ENCODE peak calls at places on chromosome 2, in eight cellular contexts. One of them, this sample, is unnamed. For H3K9me3, the result is how much of the 10 kb centered on the place peaks cover.

GRCh38 chr2:197705912-197706838 is 1.0 kb downstream of the MARS2 start:
- DNase-seq in mesenchymal stem cell: peak
- DNase-seq in vagina: no peak
- DNase-seq in fibroblast of lung: peak
- DNase-seq in aorta: peak
- DNase-seq in CD8-positive, alpha-beta T cell: peak
- DNase-seq in heart left ventricle: no peak
- DNase-seq in GM23248: peak
- DNase-seq in this sample: peak

GRCh38 chr2:111135237-111135909 is 14.7 kb downstream of the BCL2L11 start:
- DNase-seq in mesenchymal stem cell: no peak
- DNase-seq in vagina: no peak
- DNase-seq in fibroblast of lung: no peak
- DNase-seq in aorta: no peak
- DNase-seq in CD8-positive, alpha-beta T cell: no peak
- DNase-seq in heart left ventricle: no peak
- DNase-seq in GM23248: no peak
- DNase-seq in this sample: no peak

GRCh38 chr2:70553584-70554337 is at the start of gene TGFA:
- DNase-seq in mesenchymal stem cell: peak
- DNase-seq in vagina: no peak
- DNase-seq in fibroblast of lung: peak
- DNase-seq in aorta: peak
- DNase-seq in CD8-positive, alpha-beta T cell: peak
- DNase-seq in heart left ventricle: peak
- DNase-seq in GM23248: peak
- DNase-seq in this sample: peak

GRCh38 chr2:9753276-9753600 is 90.0 kb upstream of the TAF1B start:
- DNase-seq in mesenchymal stem cell: peak
- DNase-seq in vagina: no peak
- DNase-seq in fibroblast of lung: peak
- DNase-seq in aorta: peak
- DNase-seq in CD8-positive, alpha-beta T cell: no peak
- DNase-seq in heart left ventricle: peak
- DNase-seq in GM23248: peak
- DNase-seq in this sample: peak

GRCh38 chr2:110812726-110813645 is 80.6 kb downstream of the ACOXL start:
- DNase-seq in mesenchymal stem cell: no peak
- DNase-seq in vagina: no peak
- DNase-seq in fibroblast of lung: no peak
- DNase-seq in aorta: no peak
- DNase-seq in CD8-positive, alpha-beta T cell: no peak
- DNase-seq in heart left ventricle: no peak
- DNase-seq in GM23248: no peak
- DNase-seq in this sample: no peak

GRCh38 chr2:112793449-112793978 is 9.2 kb upstream of the IL1A start:
- DNase-seq in mesenchymal stem cell: peak
- DNase-seq in vagina: no peak
- DNase-seq in fibroblast of lung: peak
- DNase-seq in aorta: no peak
- DNase-seq in CD8-positive, alpha-beta T cell: no peak
- DNase-seq in heart left ventricle: no peak
- DNase-seq in GM23248: peak
- DNase-seq in this sample: no peak

GRCh38 chr2:69345434-69345833 is 41.6 kb downstream of the GFPT1 start:
- DNase-seq in mesenchymal stem cell: no peak
- DNase-seq in vagina: no peak
- DNase-seq in fibroblast of lung: no peak
- DNase-seq in aorta: no peak
- DNase-seq in CD8-positive, alpha-beta T cell: no peak
- DNase-seq in heart left ventricle: no peak
- DNase-seq in GM23248: peak
- DNase-seq in this sample: no peak

GRCh38 chr2:3423492-3424170 is 44.1 kb downstream of the TRAPPC12 start:
- DNase-seq in mesenchymal stem cell: peak
- DNase-seq in vagina: no peak
- DNase-seq in fibroblast of lung: peak
- DNase-seq in aorta: peak
- DNase-seq in CD8-positive, alpha-beta T cell: peak
- DNase-seq in heart left ventricle: peak
- DNase-seq in GM23248: peak
- DNase-seq in this sample: peak

GRCh38 chr2:22375094-22375493 is 1009.9 kb upstream of the KLHL29 start:
- DNase-seq in mesenchymal stem cell: no peak
- DNase-seq in vagina: no peak
- DNase-seq in fibroblast of lung: no peak
- DNase-seq in aorta: no peak
- DNase-seq in CD8-positive, alpha-beta T cell: no peak
- DNase-seq in heart left ventricle: no peak
- DNase-seq in GM23248: no peak
- DNase-seq in this sample: no peak

GRCh38 chr2:197159681-197160211 is 150.8 kb downstream of the ANKRD44 start:
- DNase-seq in mesenchymal stem cell: peak
- DNase-seq in vagina: no peak
- DNase-seq in fibroblast of lung: peak
- DNase-seq in aorta: no peak
- DNase-seq in CD8-positive, alpha-beta T cell: no peak
- DNase-seq in heart left ventricle: no peak
- DNase-seq in GM23248: peak
- DNase-seq in this sample: no peak

GRCh38 chr2:45823723-45824206 is 172.3 kb downstream of the PRKCE start:
- DNase-seq in mesenchymal stem cell: no peak
- DNase-seq in vagina: no peak
- DNase-seq in fibroblast of lung: no peak
- DNase-seq in aorta: peak
- DNase-seq in CD8-positive, alpha-beta T cell: no peak
- DNase-seq in heart left ventricle: peak
- DNase-seq in GM23248: peak
- DNase-seq in this sample: no peak

GRCh38 chr2:30756051-30756719 is 51.1 kb downstream of the CAPN13 start:
- DNase-seq in mesenchymal stem cell: peak
- DNase-seq in vagina: no peak
- DNase-seq in fibroblast of lung: no peak
- DNase-seq in aorta: no peak
- DNase-seq in CD8-positive, alpha-beta T cell: no peak
- DNase-seq in heart left ventricle: no peak
- DNase-seq in GM23248: peak
- DNase-seq in this sample: no peak

GRCh38 chr2:197168705-197169104 is 141.9 kb downstream of the ANKRD44 start:
- DNase-seq in mesenchymal stem cell: peak
- DNase-seq in vagina: no peak
- DNase-seq in fibroblast of lung: peak
- DNase-seq in aorta: peak
- DNase-seq in CD8-positive, alpha-beta T cell: peak
- DNase-seq in heart left ventricle: peak
- DNase-seq in GM23248: peak
- DNase-seq in this sample: peak

GRCh38 chr2:174717916-174718315 is 46.4 kb downstream of the CHRNA1 start:
- DNase-seq in mesenchymal stem cell: no peak
- DNase-seq in vagina: no peak
- DNase-seq in fibroblast of lung: peak
- DNase-seq in aorta: no peak
- DNase-seq in CD8-positive, alpha-beta T cell: peak
- DNase-seq in heart left ventricle: no peak
- DNase-seq in GM23248: no peak
- DNase-seq in this sample: no peak

GRCh38 chr2:85435986-85436835 is 17.7 kb downstream of the SH2D6 start:
- DNase-seq in mesenchymal stem cell: no peak
- DNase-seq in vagina: no peak
- DNase-seq in fibroblast of lung: no peak
- DNase-seq in aorta: no peak
- DNase-seq in CD8-positive, alpha-beta T cell: no peak
- DNase-seq in heart left ventricle: no peak
- DNase-seq in GM23248: no peak
- DNase-seq in this sample: no peak

GRCh38 chr2:132651115-132652099 is 18.6 kb downstream of the LYPD1 start:
- DNase-seq in mesenchymal stem cell: peak
- DNase-seq in vagina: no peak
- DNase-seq in fibroblast of lung: peak
- DNase-seq in aorta: no peak
- DNase-seq in CD8-positive, alpha-beta T cell: no peak
- DNase-seq in heart left ventricle: no peak
- DNase-seq in GM23248: peak
- DNase-seq in this sample: no peak

GRCh38 chr2:145692971-145693478 is 1173.1 kb upstream of the ZEB2 start:
- DNase-seq in mesenchymal stem cell: peak
- DNase-seq in vagina: no peak
- DNase-seq in fibroblast of lung: peak
- DNase-seq in aorta: no peak
- DNase-seq in CD8-positive, alpha-beta T cell: no peak
- DNase-seq in heart left ventricle: no peak
- DNase-seq in GM23248: peak
- DNase-seq in this sample: no peak

GRCh38 chr2:233354971-233355574 is 779 bp downstream of the DGKD start:
- DNase-seq in mesenchymal stem cell: peak
- DNase-seq in vagina: no peak
- DNase-seq in fibroblast of lung: peak
- DNase-seq in aorta: peak
- DNase-seq in CD8-positive, alpha-beta T cell: no peak
- DNase-seq in heart left ventricle: peak
- DNase-seq in GM23248: peak
- DNase-seq in this sample: peak

GRCh38 chr2:190452433-190452832 is 44.3 kb downstream of the MFSD6 start:
- DNase-seq in mesenchymal stem cell: no peak
- DNase-seq in vagina: no peak
- DNase-seq in fibroblast of lung: no peak
- DNase-seq in aorta: no peak
- DNase-seq in CD8-positive, alpha-beta T cell: no peak
- DNase-seq in heart left ventricle: no peak
- DNase-seq in GM23248: no peak
- DNase-seq in this sample: no peak

GRCh38 chr2:222594679-222595078 is 61.2 kb downstream of the FARSB start:
- DNase-seq in mesenchymal stem cell: peak
- DNase-seq in vagina: no peak
- DNase-seq in fibroblast of lung: peak
- DNase-seq in aorta: no peak
- DNase-seq in CD8-positive, alpha-beta T cell: no peak
- DNase-seq in heart left ventricle: no peak
- DNase-seq in GM23248: peak
- DNase-seq in this sample: peak

GRCh38 chr2:160062283-160063005 is at the start of gene PLA2R1:
- DNase-seq in mesenchymal stem cell: peak
- DNase-seq in vagina: no peak
- DNase-seq in fibroblast of lung: peak
- DNase-seq in aorta: peak
- DNase-seq in CD8-positive, alpha-beta T cell: no peak
- DNase-seq in heart left ventricle: peak
- DNase-seq in GM23248: peak
- DNase-seq in this sample: peak
- H3K27ac ChIP-seq in mesenchymal stem cell: peak
- H3K27ac ChIP-seq in vagina: peak
- H3K27ac ChIP-seq in fibroblast of lung: no peak
- H3K27ac ChIP-seq in aorta: no peak
- H3K27ac ChIP-seq in CD8-positive, alpha-beta T cell: no peak
- H3K27ac ChIP-seq in heart left ventricle: no peak
- H3K27ac ChIP-seq in GM23248: no peak
- H3K27ac ChIP-seq in this sample: peak

GRCh38 chr2:19232312-19232711 is 126.1 kb downstream of the OSR1 start:
- DNase-seq in mesenchymal stem cell: no peak
- DNase-seq in vagina: no peak
- DNase-seq in fibroblast of lung: no peak
- DNase-seq in aorta: no peak
- DNase-seq in CD8-positive, alpha-beta T cell: no peak
- DNase-seq in heart left ventricle: no peak
- DNase-seq in GM23248: no peak
- DNase-seq in this sample: no peak

GRCh38 chr2:19238440-19238839 is 120.0 kb downstream of the OSR1 start:
- DNase-seq in mesenchymal stem cell: no peak
- DNase-seq in vagina: no peak
- DNase-seq in fibroblast of lung: peak
- DNase-seq in aorta: no peak
- DNase-seq in CD8-positive, alpha-beta T cell: no peak
- DNase-seq in heart left ventricle: no peak
- DNase-seq in GM23248: no peak
- DNase-seq in this sample: no peak

GRCh38 chr2:19231625-19232024 is 126.8 kb downstream of the OSR1 start:
- DNase-seq in mesenchymal stem cell: no peak
- DNase-seq in vagina: no peak
- DNase-seq in fibroblast of lung: no peak
- DNase-seq in aorta: no peak
- DNase-seq in CD8-positive, alpha-beta T cell: no peak
- DNase-seq in heart left ventricle: no peak
- DNase-seq in GM23248: no peak
- DNase-seq in this sample: no peak

DNA sequence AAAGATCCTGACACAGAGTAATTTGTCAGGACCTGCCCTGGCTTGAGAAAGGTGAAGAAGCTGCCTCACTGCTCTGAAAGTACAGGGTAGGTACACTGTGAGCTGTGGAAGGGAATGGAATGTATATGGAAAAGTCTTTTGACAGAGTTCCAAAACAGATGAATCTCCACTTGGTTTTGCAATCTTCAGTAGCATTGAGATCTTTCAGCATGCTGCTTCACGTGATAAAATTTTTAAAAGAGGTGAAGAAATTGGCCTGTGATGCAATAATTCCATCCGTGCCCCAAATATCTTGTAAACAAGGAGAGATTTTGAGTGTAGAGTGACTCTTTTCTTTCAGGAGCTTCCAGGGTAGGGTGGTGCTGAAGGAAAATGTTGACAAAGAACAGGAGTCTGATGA is 123.1 kb downstream of the OSR1 start:
- DNase-seq in mesenchymal stem cell: peak
- DNase-seq in vagina: no peak
- DNase-seq in fibroblast of lung: peak
- DNase-seq in aorta: no peak
- DNase-seq in CD8-positive, alpha-beta T cell: no peak
- DNase-seq in heart left ventricle: no peak
- DNase-seq in GM23248: peak
- DNase-seq in this sample: no peak
- H3K4me3 ChIP-seq in mesenchymal stem cell: no peak
- H3K4me3 ChIP-seq in vagina: no peak
- H3K4me3 ChIP-seq in fibroblast of lung: no peak
- H3K4me3 ChIP-seq in aorta: no peak
- H3K4me3 ChIP-seq in CD8-positive, alpha-beta T cell: no peak
- H3K4me3 ChIP-seq in heart left ventricle: no peak
- H3K4me3 ChIP-seq in GM23248: no peak
- H3K4me3 ChIP-seq in this sample: no peak

GRCh38 chr2:5021148-5021547 is 671.0 kb upstream of the SOX11 start:
- DNase-seq in mesenchymal stem cell: no peak
- DNase-seq in vagina: no peak
- DNase-seq in fibroblast of lung: no peak
- DNase-seq in aorta: no peak
- DNase-seq in CD8-positive, alpha-beta T cell: no peak
- DNase-seq in heart left ventricle: no peak
- DNase-seq in GM23248: no peak
- DNase-seq in this sample: no peak
- H3K9me3 ChIP-seq in mesenchymal stem cell: half or more
- H3K9me3 ChIP-seq in vagina: under half
- H3K9me3 ChIP-seq in fibroblast of lung: under half
- H3K9me3 ChIP-seq in aorta: under half
- H3K9me3 ChIP-seq in CD8-positive, alpha-beta T cell: under half
- H3K9me3 ChIP-seq in heart left ventricle: under half
- H3K9me3 ChIP-seq in GM23248: under half
- H3K9me3 ChIP-seq in this sample: under half

DNA sequence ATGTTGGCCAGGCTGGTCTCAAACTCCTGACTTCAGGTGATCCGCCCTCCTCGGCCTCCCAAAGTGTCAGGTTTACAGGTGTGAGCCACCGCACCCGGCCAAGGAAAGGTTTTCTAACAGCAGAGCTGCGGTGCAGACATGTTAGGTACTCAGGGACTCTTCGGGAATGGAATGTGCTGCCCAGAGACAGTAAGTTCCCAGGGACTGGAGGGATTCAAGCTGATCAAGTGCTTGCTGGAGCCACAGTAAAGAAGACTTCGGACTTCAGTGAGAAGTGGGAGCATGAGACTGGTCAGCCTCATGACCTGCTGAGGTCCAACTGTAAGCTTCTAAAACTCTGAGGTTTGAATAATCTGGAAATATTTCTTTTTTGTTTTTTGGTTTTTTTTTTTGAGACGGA is 7.8 kb upstream of the DES start:
- DNase-seq in mesenchymal stem cell: no peak
- DNase-seq in vagina: no peak
- DNase-seq in fibroblast of lung: no peak
- DNase-seq in aorta: no peak
- DNase-seq in CD8-positive, alpha-beta T cell: no peak
- DNase-seq in heart left ventricle: no peak
- DNase-seq in GM23248: no peak
- DNase-seq in this sample: no peak
- H3K27ac ChIP-seq in mesenchymal stem cell: no peak
- H3K27ac ChIP-seq in vagina: no peak
- H3K27ac ChIP-seq in fibroblast of lung: no peak
- H3K27ac ChIP-seq in aorta: no peak
- H3K27ac ChIP-seq in CD8-positive, alpha-beta T cell: no peak
- H3K27ac ChIP-seq in heart left ventricle: no peak
- H3K27ac ChIP-seq in GM23248: no peak
- H3K27ac ChIP-seq in this sample: no peak

This sample was measured in Peyer's patch.